ENCODE peak calls at places on chromosomes 2 and 18, in nine cellular contexts. E, C, X, H, O, N, S, A and T are unnamed samples.

GRCh38 chr2:147681093-147681492 is 163.7 kb upstream of the ACVR2A start:
- DNase-seq in E (no peak), C (no peak), X (no peak), H (no peak), O (no peak), N (no peak), S (no peak), A (no peak), T (no peak)

GRCh38 chr18:64807560-64807959 is 658.7 kb upstream of the LINC00305 start:
- DNase-seq in E (no peak), C (no peak), X (no peak), H (peak), O (no peak), N (no peak), S (no peak), A (no peak), T (no peak)

GRCh38 chr18:22467760-22468553 is 50.2 kb upstream of the CTAGE1 start:
- DNase-seq in E (no peak), C (no peak), X (no peak), H (no peak), O (no peak), N (no peak), S (no peak), A (peak), T (peak)

GRCh38 chr2:15041429-15041837 is 408.9 kb downstream of the LRATD1 start:
- DNase-seq in E (no peak), C (no peak), X (peak), H (peak), O (no peak), N (no peak), S (no peak), A (no peak), T (no peak)

GRCh38 chr2:127611076-127611925 is 34.7 kb upstream of the GPR17 start:
- DNase-seq in E (no peak), C (no peak), X (no peak), H (no peak), O (peak), N (no peak), S (peak), A (no peak), T (no peak)

GRCh38 chr2:25851740-25852503 is 26.4 kb downstream of the ASXL2 start:
- DNase-seq in E (peak), C (peak), X (peak), H (peak), O (no peak), N (no peak), S (peak), A (peak), T (peak)

GRCh38 chr2:191217580-191217979 is 27.6 kb upstream of the MYO1B start:
- DNase-seq in E (no peak), C (no peak), X (no peak), H (no peak), O (no peak), N (no peak), S (no peak), A (peak), T (no peak)

GRCh38 chr2:1654696-1655374 is 89.5 kb downstream of the PXDN start:
- DNase-seq in E (no peak), C (no peak), X (no peak), H (no peak), O (peak), N (no peak), S (no peak), A (no peak), T (no peak)

GRCh38 chr2:105950521-105951389 is 206.0 kb downstream of the NCK2 start:
- DNase-seq in E (no peak), C (peak), X (no peak), H (no peak), O (no peak), N (no peak), S (no peak), A (no peak), T (no peak)

GRCh38 chr18:76610933-76611749 is 116.1 kb upstream of the ZNF516 start:
- DNase-seq in E (no peak), C (no peak), X (peak), H (no peak), O (no peak), N (no peak), S (no peak), A (no peak), T (no peak)

GRCh38 chr2:212254331-212254730 is 284.3 kb downstream of the ERBB4 start:
- DNase-seq in E (no peak), C (no peak), X (no peak), H (peak), O (no peak), N (no peak), S (no peak), A (no peak), T (no peak)

GRCh38 chr2:238974510-238975166 is 126.8 kb downstream of the TWIST2 start:
- DNase-seq in E (no peak), C (no peak), X (peak), H (peak), O (no peak), N (no peak), S (no peak), A (peak), T (peak)

GRCh38 chr18:10860937-10861336 is 288.4 kb downstream of the PIEZO2 start:
- DNase-seq in E (no peak), C (no peak), X (no peak), H (no peak), O (no peak), N (no peak), S (no peak), A (no peak), T (no peak)

GRCh38 chr2:60706021-60706420 is 50.0 kb upstream of the PAPOLG start:
- DNase-seq in E (no peak), C (no peak), X (no peak), H (no peak), O (no peak), N (no peak), S (no peak), A (no peak), T (no peak)

GRCh38 chr2:27954771-27955384 is 64.3 kb downstream of the BABAM2 start:
- DNase-seq in E (peak), C (peak), X (no peak), H (peak), O (no peak), N (no peak), S (peak), A (peak), T (peak)

GRCh38 chr2:37636209-37637077 is 35.0 kb downstream of the CDC42EP3 start:
- DNase-seq in E (no peak), C (no peak), X (no peak), H (no peak), O (no peak), N (no peak), S (no peak), A (no peak), T (no peak)

GRCh38 chr2:206728277-206729199 is 10.3 kb upstream of the DYTN start:
- DNase-seq in E (no peak), C (peak), X (no peak), H (no peak), O (no peak), N (no peak), S (no peak), A (no peak), T (no peak)

GRCh38 chr2:70984576-70985282 is 6.3 kb downstream of the ANKRD53 start:
- DNase-seq in E (no peak), C (no peak), X (no peak), H (peak), O (peak), N (peak), S (peak), A (peak), T (no peak)

GRCh38 chr2:166138667-166139066 is 10.8 kb upstream of the SCN1A start:
- DNase-seq in E (no peak), C (no peak), X (no peak), H (no peak), O (no peak), N (no peak), S (no peak), A (no peak), T (no peak)

GRCh38 chr2:187390891-187391290 is 57.2 kb downstream of the CALCRL start:
- DNase-seq in E (peak), C (peak), X (no peak), H (no peak), O (no peak), N (no peak), S (no peak), A (peak), T (peak)

GRCh38 chr2:24822049-24822706 is 29.0 kb downstream of the CENPO start:
- DNase-seq in E (no peak), C (no peak), X (no peak), H (no peak), O (no peak), N (no peak), S (no peak), A (no peak), T (no peak)

GRCh38 chr2:14675489-14675888 is 43.0 kb downstream of the LRATD1 start:
- DNase-seq in E (no peak), C (no peak), X (no peak), H (no peak), O (no peak), N (no peak), S (no peak), A (no peak), T (no peak)

GRCh38 chr18:76493213-76494107 is 1.6 kb downstream of the ZNF516 start:
- DNase-seq in E (no peak), C (no peak), X (peak), H (no peak), O (no peak), N (no peak), S (no peak), A (no peak), T (no peak)

GRCh38 chr2:36423172-36423571 is 67.6 kb downstream of the CRIM1 start:
- DNase-seq in E (no peak), C (no peak), X (no peak), H (no peak), O (no peak), N (no peak), S (no peak), A (no peak), T (no peak)

GRCh38 chr2:200329798-200330197 is 23.3 kb downstream of the SPATS2L start:
- DNase-seq in E (no peak), C (no peak), X (no peak), H (no peak), O (no peak), N (no peak), S (no peak), A (no peak), T (no peak)

GRCh38 chr2:162116372-162116771 is 35.7 kb downstream of the GCG start:
- DNase-seq in E (no peak), C (no peak), X (no peak), H (no peak), O (no peak), N (no peak), S (no peak), A (no peak), T (no peak)